ENCODE peak calls at places on chromosomes 12 and 14, in eight cellular contexts. One of them, this sample, is unnamed.

GRCh38 chr12:47781479-47782371 is 8.7 kb downstream of the SLC48A1 start:
- DNase-seq in esophagus muscularis mucosa: no peak
- DNase-seq in body of pancreas: no peak
- DNase-seq in IMR-90: no peak
- DNase-seq in transverse colon: no peak
- DNase-seq in suprapubic skin: peak; percentile 71
- DNase-seq in uterus: no peak
- DNase-seq in Peyer's patch: no peak
- DNase-seq in this sample: no peak

GRCh38 chr14:22848391-22849164 is 12.2 kb downstream of the MMP14 start:
- DNase-seq in esophagus muscularis mucosa: peak; percentile 94
- DNase-seq in IMR-90: peak; percentile 92
- DNase-seq in Peyer's patch: peak; percentile 72
- DNase-seq in transverse colon: peak; percentile 56
- DNase-seq in suprapubic skin: peak; percentile 93
- DNase-seq in body of pancreas: peak; percentile 27
- DNase-seq in uterus: peak; percentile 93
- DNase-seq in this sample: peak; percentile 91

GRCh38 chr12:26936559-26937442 is 980 bp downstream of the INTS13 start:
- DNase-seq in IMR-90: no peak
- DNase-seq in uterus: no peak
- DNase-seq in esophagus muscularis mucosa: no peak
- DNase-seq in body of pancreas: no peak
- DNase-seq in suprapubic skin: no peak
- DNase-seq in transverse colon: no peak
- DNase-seq in Peyer's patch: no peak
- DNase-seq in this sample: no peak

GRCh38 chr14:96225745-96226151 is 21.1 kb downstream of the BDKRB2 start:
- DNase-seq in Peyer's patch: no peak
- DNase-seq in IMR-90: peak; percentile 64
- DNase-seq in transverse colon: peak; percentile 76
- DNase-seq in uterus: peak; percentile 44
- DNase-seq in suprapubic skin: peak; percentile 84
- DNase-seq in esophagus muscularis mucosa: no peak
- DNase-seq in body of pancreas: peak; percentile 17
- DNase-seq in this sample: no peak

GRCh38 chr12:32504626-32505025 is 105.3 kb downstream of the FGD4 start:
- DNase-seq in transverse colon: no peak
- DNase-seq in esophagus muscularis mucosa: no peak
- DNase-seq in Peyer's patch: no peak
- DNase-seq in body of pancreas: no peak
- DNase-seq in IMR-90: peak; percentile 10
- DNase-seq in suprapubic skin: no peak
- DNase-seq in uterus: no peak
- DNase-seq in this sample: no peak

GRCh38 chr12:5796171-5797091 is 148.6 kb downstream of the ANO2 start:
- DNase-seq in body of pancreas: peak; percentile 73
- DNase-seq in transverse colon: peak; percentile 53
- DNase-seq in suprapubic skin: no peak
- DNase-seq in IMR-90: peak; percentile 30
- DNase-seq in Peyer's patch: peak; percentile 50
- DNase-seq in esophagus muscularis mucosa: no peak
- DNase-seq in uterus: no peak
- DNase-seq in this sample: no peak

GRCh38 chr12:6277982-6278438 is 32.5 kb upstream of the PLEKHG6 start:
- DNase-seq in body of pancreas: peak; percentile 78
- DNase-seq in esophagus muscularis mucosa: no peak
- DNase-seq in IMR-90: no peak
- DNase-seq in Peyer's patch: peak; percentile 59
- DNase-seq in uterus: peak; percentile 54
- DNase-seq in transverse colon: peak; percentile 68
- DNase-seq in suprapubic skin: peak; percentile 82
- DNase-seq in this sample: no peak

GRCh38 chr12:48816148-48816854 is 2.0 kb upstream of the CACNB3 start:
- DNase-seq in transverse colon: peak; percentile 69
- DNase-seq in body of pancreas: peak; percentile 27
- DNase-seq in Peyer's patch: no peak
- DNase-seq in esophagus muscularis mucosa: no peak
- DNase-seq in uterus: no peak
- DNase-seq in IMR-90: no peak
- DNase-seq in suprapubic skin: no peak
- DNase-seq in this sample: no peak

GRCh38 chr12:105983622-105984325 is 155.0 kb downstream of the NUAK1 start:
- DNase-seq in uterus: no peak
- DNase-seq in suprapubic skin: no peak
- DNase-seq in body of pancreas: no peak
- DNase-seq in transverse colon: no peak
- DNase-seq in Peyer's patch: no peak
- DNase-seq in esophagus muscularis mucosa: no peak
- DNase-seq in IMR-90: peak; percentile 93
- DNase-seq in this sample: no peak

GRCh38 chr14:32354716-32355115 is 25.6 kb downstream of the AKAP6 start:
- DNase-seq in uterus: no peak
- DNase-seq in suprapubic skin: no peak
- DNase-seq in esophagus muscularis mucosa: peak; percentile 80
- DNase-seq in transverse colon: no peak
- DNase-seq in IMR-90: no peak
- DNase-seq in Peyer's patch: no peak
- DNase-seq in body of pancreas: peak; percentile 39
- DNase-seq in this sample: peak; percentile 13

DNA sequence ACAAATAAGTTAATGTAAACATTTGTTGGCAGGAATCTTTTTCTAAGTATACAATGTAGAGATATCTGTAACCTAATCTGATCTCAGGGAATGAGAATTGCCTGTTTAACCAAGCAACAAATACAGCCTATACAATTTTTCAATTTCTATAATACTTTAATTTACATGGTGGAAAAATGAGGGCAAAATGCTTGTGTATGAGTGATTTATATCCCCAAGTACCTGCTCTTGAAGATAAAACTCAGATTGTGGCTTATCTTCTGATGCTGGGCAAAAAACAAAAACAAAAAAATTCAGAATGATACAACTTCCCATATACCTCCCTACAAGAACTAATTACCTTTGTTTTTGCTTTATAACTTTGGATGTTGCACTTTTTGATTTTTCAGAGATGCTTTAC is 2.2 kb downstream of the CNOT2 start:
- DNase-seq in body of pancreas: no peak
- DNase-seq in Peyer's patch: no peak
- DNase-seq in IMR-90: no peak
- DNase-seq in uterus: no peak
- DNase-seq in esophagus muscularis mucosa: no peak
- DNase-seq in transverse colon: no peak
- DNase-seq in suprapubic skin: no peak
- DNase-seq in this sample: no peak
- H3K4me3 ChIP-seq in body of pancreas: no peak overlapping the region
- H3K4me3 ChIP-seq in Peyer's patch: no peak overlapping the region
- H3K4me3 ChIP-seq in IMR-90: no peak overlapping the region
- H3K4me3 ChIP-seq in uterus: no peak overlapping the region
- H3K4me3 ChIP-seq in esophagus muscularis mucosa: no peak overlapping the region
- H3K4me3 ChIP-seq in transverse colon: no peak overlapping the region
- H3K4me3 ChIP-seq in suprapubic skin: no peak overlapping the region
- H3K4me3 ChIP-seq in this sample: no peak overlapping the region

GRCh38 chr14:55891692-55892091 is 226.5 kb upstream of the PELI2 start:
- DNase-seq in transverse colon: no peak
- DNase-seq in body of pancreas: no peak
- DNase-seq in IMR-90: no peak
- DNase-seq in esophagus muscularis mucosa: no peak
- DNase-seq in Peyer's patch: no peak
- DNase-seq in suprapubic skin: no peak
- DNase-seq in uterus: no peak
- DNase-seq in this sample: no peak

GRCh38 chr14:55892906-55893305 is 225.3 kb upstream of the PELI2 start:
- DNase-seq in body of pancreas: no peak
- DNase-seq in uterus: no peak
- DNase-seq in Peyer's patch: no peak
- DNase-seq in suprapubic skin: no peak
- DNase-seq in esophagus muscularis mucosa: no peak
- DNase-seq in transverse colon: no peak
- DNase-seq in IMR-90: no peak
- DNase-seq in this sample: no peak

GRCh38 chr14:55889124-55889523 is 229.1 kb upstream of the PELI2 start:
- DNase-seq in esophagus muscularis mucosa: peak; percentile 31
- DNase-seq in suprapubic skin: no peak
- DNase-seq in body of pancreas: peak; percentile 59
- DNase-seq in IMR-90: no peak
- DNase-seq in uterus: no peak
- DNase-seq in Peyer's patch: peak; percentile 52
- DNase-seq in transverse colon: no peak
- DNase-seq in this sample: no peak

GRCh38 chr14:55898938-55899337 is 219.3 kb upstream of the PELI2 start:
- DNase-seq in uterus: no peak
- DNase-seq in transverse colon: no peak
- DNase-seq in body of pancreas: peak; percentile 39
- DNase-seq in Peyer's patch: no peak
- DNase-seq in esophagus muscularis mucosa: no peak
- DNase-seq in suprapubic skin: no peak
- DNase-seq in IMR-90: no peak
- DNase-seq in this sample: no peak

GRCh38 chr14:55893695-55894094 is 224.5 kb upstream of the PELI2 start:
- DNase-seq in suprapubic skin: no peak
- DNase-seq in Peyer's patch: no peak
- DNase-seq in transverse colon: no peak
- DNase-seq in esophagus muscularis mucosa: no peak
- DNase-seq in body of pancreas: no peak
- DNase-seq in IMR-90: no peak
- DNase-seq in uterus: no peak
- DNase-seq in this sample: no peak
- H3K27me3 ChIP-seq in suprapubic skin: no peaks in the 10 kb centered on the region
- H3K27me3 ChIP-seq in Peyer's patch: no peaks in the 10 kb centered on the region
- H3K27me3 ChIP-seq in transverse colon: no peaks in the 10 kb centered on the region
- H3K27me3 ChIP-seq in esophagus muscularis mucosa: no peaks in the 10 kb centered on the region
- H3K27me3 ChIP-seq in body of pancreas: no peaks in the 10 kb centered on the region
- H3K27me3 ChIP-seq in IMR-90: peaks cover 19% of the 10 kb centered on the region
- H3K27me3 ChIP-seq in uterus: no peaks in the 10 kb centered on the region
- H3K27me3 ChIP-seq in this sample: no peaks in the 10 kb centered on the region

GRCh38 chr14:104887623-104888488 is 22.8 kb downstream of the CEP170B start:
- DNase-seq in IMR-90: no peak
- DNase-seq in transverse colon: no peak
- DNase-seq in body of pancreas: peak; percentile 5
- DNase-seq in suprapubic skin: peak; percentile 62
- DNase-seq in Peyer's patch: peak; percentile 42
- DNase-seq in esophagus muscularis mucosa: no peak
- DNase-seq in uterus: peak; percentile 13
- DNase-seq in this sample: peak; percentile 9

GRCh38 chr14:104891121-104891551 is 26.1 kb downstream of the CEP170B start:
- DNase-seq in IMR-90: no peak
- DNase-seq in suprapubic skin: no peak
- DNase-seq in body of pancreas: no peak
- DNase-seq in esophagus muscularis mucosa: no peak
- DNase-seq in transverse colon: no peak
- DNase-seq in Peyer's patch: no peak
- DNase-seq in uterus: peak; percentile 9
- DNase-seq in this sample: no peak

GRCh38 chr14:104886690-104887622 is 21.9 kb downstream of the CEP170B start:
- DNase-seq in Peyer's patch: no peak
- DNase-seq in esophagus muscularis mucosa: no peak
- DNase-seq in transverse colon: peak; percentile 7
- DNase-seq in IMR-90: no peak
- DNase-seq in uterus: peak; percentile 14
- DNase-seq in suprapubic skin: peak; percentile 61
- DNase-seq in body of pancreas: peak; percentile 6
- DNase-seq in this sample: peak; percentile 26

GRCh38 chr14:104889374-104889755 is 24.3 kb downstream of the CEP170B start:
- DNase-seq in Peyer's patch: no peak
- DNase-seq in transverse colon: no peak
- DNase-seq in uterus: peak; percentile 9
- DNase-seq in body of pancreas: no peak
- DNase-seq in suprapubic skin: no peak
- DNase-seq in esophagus muscularis mucosa: no peak
- DNase-seq in IMR-90: no peak
- DNase-seq in this sample: no peak

DNA sequence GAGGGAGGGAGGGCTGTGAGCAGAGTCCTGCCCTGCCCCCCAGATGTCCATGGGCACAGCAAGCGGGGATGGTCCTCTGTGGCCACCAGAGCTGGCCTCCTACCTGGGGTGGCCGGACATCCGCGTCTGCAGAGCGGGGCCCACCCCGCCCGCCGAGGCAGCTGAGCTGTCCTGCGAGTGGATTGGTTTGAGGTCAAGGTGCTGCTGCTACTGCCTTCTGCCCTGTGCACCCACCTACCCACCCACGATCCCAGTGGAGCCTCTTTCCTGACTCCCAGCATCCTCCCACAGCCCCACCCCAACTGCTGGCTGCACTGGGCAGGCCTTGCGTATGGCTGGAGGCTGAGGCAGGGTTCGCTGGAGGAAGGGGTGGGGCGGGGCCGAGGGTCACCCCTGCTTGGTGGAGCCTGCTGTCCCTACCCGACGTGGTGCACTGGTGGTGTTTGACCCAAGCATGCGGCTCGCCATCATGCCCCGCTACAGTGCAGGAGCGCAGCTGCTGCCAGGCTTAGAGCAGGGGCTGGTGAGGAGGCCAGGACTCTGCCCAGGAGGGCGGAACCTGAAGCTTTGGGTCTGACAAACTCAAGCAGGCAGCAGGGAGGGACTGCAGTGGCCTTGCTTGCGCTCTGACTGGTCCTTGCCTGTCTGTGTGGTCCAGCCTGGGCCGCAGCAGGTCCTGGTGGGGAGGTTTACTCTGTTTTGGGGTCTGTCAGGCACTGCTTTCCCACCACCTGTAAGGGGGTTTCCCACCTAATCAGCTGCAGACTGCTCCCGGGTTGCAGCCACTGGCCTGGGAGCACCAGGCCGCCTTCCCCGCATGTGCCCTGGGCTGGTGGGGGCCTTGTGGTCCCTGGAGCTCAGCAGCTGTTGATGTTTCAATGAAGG is 23.7 kb downstream of the CEP170B start:
- DNase-seq in esophagus muscularis mucosa: no peak
- DNase-seq in IMR-90: no peak
- DNase-seq in body of pancreas: no peak
- DNase-seq in uterus: no peak
- DNase-seq in suprapubic skin: no peak
- DNase-seq in transverse colon: no peak
- DNase-seq in Peyer's patch: peak; percentile 43
- DNase-seq in this sample: peak; percentile 18
- TF ChIP-seq POLR2A in esophagus muscularis mucosa: no peak
- TF ChIP-seq POLR2A in IMR-90: no peak
- TF ChIP-seq POLR2A in body of pancreas: no peak
- TF ChIP-seq POLR2A in uterus: no peak
- TF ChIP-seq POLR2A in suprapubic skin: no peak
- TF ChIP-seq POLR2A in transverse colon: no peak
- TF ChIP-seq POLR2A in Peyer's patch: no peak
- TF ChIP-seq POLR2A in this sample: no peak

DNA sequence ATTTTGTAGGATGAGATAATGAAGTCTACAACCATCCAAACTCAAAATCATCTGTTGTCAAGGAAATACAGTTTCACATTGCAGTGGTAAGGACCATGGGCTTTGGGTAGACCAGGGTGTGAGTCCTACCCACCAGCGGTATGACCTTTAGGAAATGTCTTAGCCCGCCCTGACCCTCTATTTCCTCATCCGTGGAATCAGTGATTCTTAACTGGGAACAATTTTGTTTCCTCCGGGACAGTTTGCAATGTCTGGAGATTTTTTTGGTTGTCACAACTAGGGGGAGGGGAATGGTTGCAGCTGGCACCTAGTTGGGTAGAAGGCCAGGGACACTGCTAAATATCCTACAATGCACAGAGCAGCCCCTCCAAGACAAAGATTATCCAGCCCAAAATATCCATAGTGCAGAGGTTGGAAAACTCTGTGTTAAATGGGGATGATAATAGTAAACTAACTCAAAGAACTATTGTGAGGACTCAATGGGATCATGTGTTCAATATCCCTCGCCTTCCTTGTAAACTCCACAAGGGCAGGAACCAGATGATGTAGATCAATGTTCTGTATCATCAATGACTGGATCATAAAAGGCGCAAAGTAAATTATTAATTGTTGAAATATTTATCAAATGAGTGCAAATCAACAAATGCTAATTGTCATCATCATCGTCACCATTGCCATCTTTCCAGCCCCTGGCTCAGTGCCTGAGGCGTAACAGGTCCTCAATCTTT is 15.7 kb upstream of the IFT81 start:
- DNase-seq in Peyer's patch: peak; percentile 13
- DNase-seq in IMR-90: no peak
- DNase-seq in esophagus muscularis mucosa: no peak
- DNase-seq in uterus: no peak
- DNase-seq in body of pancreas: no peak
- DNase-seq in suprapubic skin: no peak
- DNase-seq in transverse colon: no peak
- DNase-seq in this sample: no peak
- H3K4me3 ChIP-seq in Peyer's patch: no peak overlapping the region
- H3K4me3 ChIP-seq in IMR-90: no peak overlapping the region
- H3K4me3 ChIP-seq in esophagus muscularis mucosa: no peak overlapping the region
- H3K4me3 ChIP-seq in uterus: no peak overlapping the region
- H3K4me3 ChIP-seq in body of pancreas: no peak overlapping the region
- H3K4me3 ChIP-seq in suprapubic skin: no peak overlapping the region
- H3K4me3 ChIP-seq in transverse colon: no peak overlapping the region
- H3K4me3 ChIP-seq in this sample: no peak overlapping the region